ENCODE peak calls at places on chromosomes 4 and X, in five cellular contexts. P, S, R, N and Y are unnamed samples.
A peak's percentile ranks its signal among the peaks of the same experiment; 100 is the strongest.

GRCh38 chr4:48032721-48033120 is 16.1 kb downstream of the NIPAL1 start:
- DNase-seq in P (no peak), S (no peak), R (no peak), N (no peak), Y (no peak)

GRCh38 chr4:48064349-48064748 is 47.8 kb downstream of the NIPAL1 start:
- DNase-seq in P (peak; percentile 36), S (no peak), R (no peak), N (no peak), Y (peak; percentile 55)

GRCh38 chrX:1246816-1247215 is 21.8 kb upstream of the CSF2RA start:
- DNase-seq in P (peak; percentile 76), S (no peak), R (no peak), N (peak; percentile 62), Y (peak; percentile 78)

GRCh38 chr4:22910200-22910599 is 217.5 kb downstream of the GBA3 start:
- DNase-seq in P (no peak), S (no peak), R (no peak), N (no peak), Y (no peak)

GRCh38 chrX:96611619-96612362 is 72.9 kb upstream of the DIAPH2 start:
- DNase-seq in P (no peak), S (no peak), R (no peak), N (no peak), Y (no peak)

GRCh38 chrX:10381218-10381617 is 224.4 kb downstream of the CLCN4 start:
- DNase-seq in P (no peak), S (no peak), R (no peak), N (no peak), Y (no peak)

GRCh38 chr4:57214654-57215411 is 104.6 kb upstream of the IGFBP7 start:
- DNase-seq in P (no peak), S (no peak), R (no peak), N (no peak), Y (no peak)

GRCh38 chr4:150501019-150501727 is 80.8 kb upstream of the MAB21L2 start:
- DNase-seq in P (no peak), S (no peak), R (peak; percentile 70), N (no peak), Y (no peak)

GRCh38 chr4:77745792-77746191 is 73.4 kb downstream of the CNOT6L start:
- DNase-seq in P (no peak), S (no peak), R (no peak), N (no peak), Y (no peak)

GRCh38 chrX:132165651-132166050 is 37.8 kb upstream of the FRMD7 start:
- DNase-seq in P (no peak), S (no peak), R (peak; percentile 1), N (no peak), Y (no peak)

GRCh38 chr4:110475881-110476818 is at the start of gene ENPEP:
- DNase-seq in P (no peak), S (no peak), R (no peak), N (no peak), Y (no peak)

GRCh38 chr4:45741897-45742296 is 382.0 kb downstream of the GABRG1 start:
- DNase-seq in P (no peak), S (no peak), R (no peak), N (peak; percentile 22), Y (peak; percentile 2)